ENCODE peak calls at places on chromosomes 3 and 15, in five cellular contexts. One of them, this sample, is unnamed.

GRCh38 chr15:88038261-88038660 is 218.3 kb downstream of the NTRK3 start:
- DNase-seq in sigmoid colon: no peak
- DNase-seq in HCT116: no peak
- DNase-seq in upper lobe of left lung: no peak
- DNase-seq in transverse colon: no peak
- DNase-seq in this sample: no peak

GRCh38 chr3:182567666-182568065 is 225.6 kb upstream of the ATP11B start:
- DNase-seq in HCT116: no peak
- DNase-seq in transverse colon: no peak
- DNase-seq in sigmoid colon: no peak
- DNase-seq in upper lobe of left lung: no peak
- DNase-seq in this sample: no peak

GRCh38 chr3:128351476-128352085 is 115.1 kb downstream of the DNAJB8 start:
- DNase-seq in HCT116: no peak
- DNase-seq in upper lobe of left lung: no peak
- DNase-seq in sigmoid colon: peak
- DNase-seq in transverse colon: no peak
- DNase-seq in this sample: no peak

GRCh38 chr3:66822059-66823009 is 175.8 kb upstream of the KBTBD8 start:
- DNase-seq in HCT116: peak
- DNase-seq in upper lobe of left lung: peak
- DNase-seq in transverse colon: peak
- DNase-seq in sigmoid colon: peak
- DNase-seq in this sample: peak

GRCh38 chr3:152175576-152175883 is 93.2 kb upstream of the MBNL1 start:
- DNase-seq in upper lobe of left lung: no peak
- DNase-seq in sigmoid colon: no peak
- DNase-seq in HCT116: no peak
- DNase-seq in transverse colon: no peak
- DNase-seq in this sample: no peak

GRCh38 chr3:24773798-24774197 is 279.1 kb upstream of the THRB start:
- DNase-seq in HCT116: peak
- DNase-seq in sigmoid colon: peak
- DNase-seq in transverse colon: peak
- DNase-seq in upper lobe of left lung: peak
- DNase-seq in this sample: no peak

GRCh38 chr3:94336076-94336741 is 273.3 kb downstream of the NSUN3 start:
- DNase-seq in sigmoid colon: no peak
- DNase-seq in HCT116: peak
- DNase-seq in upper lobe of left lung: no peak
- DNase-seq in transverse colon: peak
- DNase-seq in this sample: no peak

GRCh38 chr3:183328164-183328563 is 75.1 kb downstream of the B3GNT5 start:
- DNase-seq in transverse colon: no peak
- DNase-seq in sigmoid colon: no peak
- DNase-seq in upper lobe of left lung: no peak
- DNase-seq in HCT116: no peak
- DNase-seq in this sample: no peak

GRCh38 chr3:65138531-65138930 is 450.7 kb upstream of the ADAMTS9 start:
- DNase-seq in sigmoid colon: no peak
- DNase-seq in HCT116: no peak
- DNase-seq in transverse colon: no peak
- DNase-seq in upper lobe of left lung: no peak
- DNase-seq in this sample: no peak

GRCh38 chr3:15797600-15798303 is at the start of gene ANKRD28:
- DNase-seq in HCT116: peak
- DNase-seq in upper lobe of left lung: peak
- DNase-seq in sigmoid colon: no peak
- DNase-seq in transverse colon: no peak
- DNase-seq in this sample: no peak

GRCh38 chr3:160180581-160181216 is 44.5 kb upstream of the C3orf80 start:
- DNase-seq in sigmoid colon: peak
- DNase-seq in HCT116: no peak
- DNase-seq in transverse colon: no peak
- DNase-seq in upper lobe of left lung: no peak
- DNase-seq in this sample: no peak

GRCh38 chr3:41053220-41053619 is 146.1 kb upstream of the CTNNB1 start:
- DNase-seq in HCT116: no peak
- DNase-seq in upper lobe of left lung: no peak
- DNase-seq in sigmoid colon: no peak
- DNase-seq in transverse colon: no peak
- DNase-seq in this sample: no peak

GRCh38 chr15:42760759-42761158 is 23.8 kb upstream of the CDAN1 start:
- DNase-seq in transverse colon: no peak
- DNase-seq in upper lobe of left lung: no peak
- DNase-seq in sigmoid colon: no peak
- DNase-seq in HCT116: no peak
- DNase-seq in this sample: no peak

GRCh38 chr3:99938270-99938955 is 120.8 kb downstream of the CMSS1 start:
- DNase-seq in sigmoid colon: no peak
- DNase-seq in transverse colon: no peak
- DNase-seq in HCT116: no peak
- DNase-seq in upper lobe of left lung: no peak
- DNase-seq in this sample: no peak

GRCh38 chr15:101242160-101242998 is 9.5 kb downstream of the CHSY1 start:
- DNase-seq in upper lobe of left lung: peak
- DNase-seq in sigmoid colon: no peak
- DNase-seq in transverse colon: peak
- DNase-seq in HCT116: no peak
- DNase-seq in this sample: no peak

GRCh38 chr3:178907081-178907480 is 164.5 kb downstream of the ZMAT3 start:
- DNase-seq in upper lobe of left lung: no peak
- DNase-seq in transverse colon: no peak
- DNase-seq in sigmoid colon: no peak
- DNase-seq in HCT116: no peak
- DNase-seq in this sample: no peak

GRCh38 chr15:70530035-70530499 is 233.3 kb downstream of the UACA start:
- DNase-seq in sigmoid colon: no peak
- DNase-seq in upper lobe of left lung: no peak
- DNase-seq in HCT116: no peak
- DNase-seq in transverse colon: no peak
- DNase-seq in this sample: no peak

GRCh38 chr15:53808058-53808703 is 48.7 kb upstream of the WDR72 start:
- DNase-seq in sigmoid colon: no peak
- DNase-seq in HCT116: no peak
- DNase-seq in transverse colon: no peak
- DNase-seq in upper lobe of left lung: no peak
- DNase-seq in this sample: no peak

GRCh38 chr3:57281710-57282109 is 10.8 kb downstream of the ASB14 start:
- DNase-seq in HCT116: no peak
- DNase-seq in upper lobe of left lung: no peak
- DNase-seq in sigmoid colon: no peak
- DNase-seq in transverse colon: no peak
- DNase-seq in this sample: no peak

GRCh38 chr15:41603941-41604660 is 45.1 kb downstream of the TYRO3 start:
- DNase-seq in transverse colon: peak
- DNase-seq in sigmoid colon: peak
- DNase-seq in HCT116: peak
- DNase-seq in upper lobe of left lung: peak
- DNase-seq in this sample: peak
- TF ChIP-seq POLR2AphosphoS5 in transverse colon: no peak
- TF ChIP-seq POLR2AphosphoS5 in sigmoid colon: no peak
- TF ChIP-seq POLR2AphosphoS5 in HCT116: peak
- TF ChIP-seq POLR2AphosphoS5 in upper lobe of left lung: no peak
- TF ChIP-seq POLR2AphosphoS5 in this sample: no peak

GRCh38 chr3:50088725-50089602 is at the start of gene RBM5:
- DNase-seq in upper lobe of left lung: peak
- DNase-seq in transverse colon: peak
- DNase-seq in sigmoid colon: peak
- DNase-seq in HCT116: peak
- DNase-seq in this sample: peak
- TF ChIP-seq POLR2A in upper lobe of left lung: no peak
- TF ChIP-seq POLR2A in transverse colon: peak
- TF ChIP-seq POLR2A in sigmoid colon: peak
- TF ChIP-seq POLR2A in HCT116: no peak
- TF ChIP-seq POLR2A in this sample: peak

GRCh38 chr15:89750560-89751542 is at the start of gene MESP1:
- DNase-seq in upper lobe of left lung: peak
- DNase-seq in HCT116: peak
- DNase-seq in transverse colon: peak
- DNase-seq in sigmoid colon: peak
- DNase-seq in this sample: peak
- TF ChIP-seq POLR2AphosphoS5 in upper lobe of left lung: no peak
- TF ChIP-seq POLR2AphosphoS5 in HCT116: peak
- TF ChIP-seq POLR2AphosphoS5 in transverse colon: peak
- TF ChIP-seq POLR2AphosphoS5 in sigmoid colon: peak
- TF ChIP-seq POLR2AphosphoS5 in this sample: no peak

GRCh38 chr15:52714968-52715367 is 35.8 kb upstream of the ATOSA start:
- DNase-seq in HCT116: no peak
- DNase-seq in transverse colon: no peak
- DNase-seq in sigmoid colon: no peak
- DNase-seq in upper lobe of left lung: no peak
- DNase-seq in this sample: no peak
- TF ChIP-seq POLR2A in HCT116: no peak
- TF ChIP-seq POLR2A in transverse colon: no peak
- TF ChIP-seq POLR2A in sigmoid colon: no peak
- TF ChIP-seq POLR2A in upper lobe of left lung: no peak
- TF ChIP-seq POLR2A in this sample: no peak

This sample was measured in GM12892.